ENCODE peak calls at places on chromosomes 5 and 9, in six cellular contexts. Z is IMR-90, H is neuronal stem cell, E is mesenchymal stem cell, U is H1, D is H9. K is an unnamed sample.

GRCh38 chr5:169905017-169905416 is 75.3 kb downstream of the INSYN2B start:
- DNase-seq in U (no peak), D (no peak), E (no peak), Z (no peak), H (no peak), K (no peak)

GRCh38 chr5:91419571-91420537 is 36.7 kb upstream of the ARRDC3 start:
- DNase-seq in Z (peak), H (peak), D (peak), U (no peak), E (peak), K (peak)

GRCh38 chr9:4530375-4530774 is 40.1 kb downstream of the SLC1A1 start:
- DNase-seq in E (peak), U (no peak), D (no peak), Z (no peak), H (no peak), K (no peak)

GRCh38 chr9:2159521-2160417 is 144.6 kb downstream of the SMARCA2 start:
- DNase-seq in Z (peak), U (no peak), H (no peak), D (no peak), E (peak), K (no peak)

GRCh38 chr9:135085830-135086546 is 1.5 kb upstream of the OLFM1 start:
- DNase-seq in D (peak), Z (peak), H (peak), E (peak), U (peak), K (peak)

GRCh38 chr5:176810084-176810597 is at the start of gene UNC5A:
- DNase-seq in Z (peak), H (peak), U (no peak), E (peak), D (peak), K (peak)

GRCh38 chr5:77952811-77953210 is 176.7 kb upstream of the TBCA start:
- DNase-seq in D (no peak), Z (peak), U (no peak), H (no peak), E (no peak), K (no peak)

GRCh38 chr5:14332746-14333145 is 189.6 kb downstream of the TRIO start:
- DNase-seq in U (no peak), Z (no peak), H (no peak), D (no peak), E (no peak), K (no peak)

GRCh38 chr9:124765439-124765835 is 5.7 kb downstream of the NR6A1 start:
- DNase-seq in D (no peak), H (no peak), E (no peak), Z (no peak), U (no peak), K (no peak)

GRCh38 chr5:112951124-112951702 is 25.4 kb upstream of the DCP2 start:
- DNase-seq in H (no peak), E (no peak), U (no peak), D (no peak), Z (no peak), K (peak)

GRCh38 chr9:76878933-76879332 is 27.0 kb downstream of the PRUNE2 start:
- DNase-seq in D (no peak), E (peak), H (no peak), U (no peak), Z (no peak), K (no peak)

GRCh38 chr5:155148694-155149093 is 135.1 kb downstream of the KIF4B start:
- DNase-seq in U (no peak), H (no peak), Z (no peak), E (no peak), D (no peak), K (no peak)

GRCh38 chr9:108162664-108163063 is 673.1 kb upstream of the KLF4 start:
- DNase-seq in U (no peak), Z (peak), D (no peak), H (no peak), E (peak), K (no peak)

GRCh38 chr9:7560669-7561305 is 238.8 kb downstream of the DMAC1 start:
- DNase-seq in H (no peak), E (no peak), Z (no peak), U (no peak), D (no peak), K (no peak)

GRCh38 chr5:159017787-159018186 is 81.9 kb downstream of the EBF1 start:
- DNase-seq in H (no peak), E (peak), Z (peak), U (peak), D (peak), K (no peak)

GRCh38 chr9:74498616-74499095 is 1.5 kb downstream of the RORB start:
- DNase-seq in H (peak), U (no peak), D (peak), E (no peak), Z (no peak), K (no peak)

GRCh38 chr5:8961956-8962355 is 583.9 kb downstream of the SEMA5A start:
- DNase-seq in U (no peak), E (no peak), D (no peak), Z (peak), H (no peak), K (no peak)

GRCh38 chr9:127214421-127215265 is 49.9 kb upstream of the GARNL3 start:
- DNase-seq in Z (peak), U (no peak), D (peak), H (peak), E (peak), K (peak)

GRCh38 chr5:80784451-80784850 is 129.7 kb upstream of the DHFR start:
- DNase-seq in D (no peak), Z (no peak), U (no peak), E (no peak), H (no peak), K (no peak)

GRCh38 chr5:73204302-73204701 is 31.3 kb downstream of the TMEM174 start:
- DNase-seq in Z (no peak), E (no peak), H (no peak), U (no peak), D (no peak), K (no peak)
- H4K91ac ChIP-seq in Z (no peak), E (no peak), H (no peak), U (no peak), D (no peak), K (no peak)

GRCh38 chr5:135739383-135739961 is 95.0 kb upstream of the SLC25A48 start:
- DNase-seq in E (peak), H (no peak), U (no peak), D (peak), Z (no peak), K (no peak)
- H4K91ac ChIP-seq in E (no peak), H (no peak), U (no peak), D (no peak), Z (no peak), K (no peak)

GRCh38 chr5:131198625-131199024 is 27.9 kb downstream of the LYRM7 start:
- DNase-seq in H (no peak), U (no peak), D (no peak), E (no peak), Z (peak), K (no peak)

GRCh38 chr5:131195696-131196095 is 25.0 kb downstream of the LYRM7 start:
- DNase-seq in D (no peak), H (no peak), U (no peak), Z (no peak), E (no peak), K (no peak)

GRCh38 chr5:131196331-131196730 is 25.6 kb downstream of the LYRM7 start:
- DNase-seq in D (no peak), E (no peak), Z (peak), H (no peak), U (no peak), K (no peak)

GRCh38 chr5:131193106-131193505 is 22.4 kb downstream of the LYRM7 start:
- DNase-seq in E (peak), Z (peak), D (no peak), H (no peak), U (no peak), K (no peak)

DNA sequence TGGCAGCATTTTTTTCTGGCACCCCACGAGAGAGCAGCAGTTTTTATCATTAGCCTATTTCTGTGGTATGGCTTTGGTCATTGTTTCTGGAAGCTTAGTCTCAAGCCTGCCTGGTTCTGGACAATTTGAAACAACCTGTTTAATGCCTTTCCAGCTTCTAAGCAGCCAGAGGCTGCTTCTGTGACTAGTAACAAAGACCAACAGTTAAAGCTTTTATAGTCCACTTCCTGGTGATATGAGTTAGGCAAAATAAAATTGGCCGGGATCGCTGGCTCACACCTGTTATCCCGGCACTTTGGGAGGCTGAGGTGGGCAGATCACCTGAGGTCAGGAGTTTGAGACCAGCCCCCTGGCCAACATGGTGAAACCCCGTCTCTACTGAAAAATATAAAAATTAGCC is 24.0 kb downstream of the LYRM7 start:
- DNase-seq in U (no peak), E (no peak), Z (no peak), H (no peak), D (no peak), K (no peak)
- H4K91ac ChIP-seq in U (no peak), E (no peak), Z (no peak), H (no peak), D (no peak), K (no peak)

GRCh38 chr5:102570747-102571146 is 71.9 kb upstream of the SLCO6A1 start:
- DNase-seq in Z (no peak), U (no peak), E (no peak), D (no peak), H (no peak), K (no peak)
- H4K91ac ChIP-seq in Z (no peak), U (no peak), E (no peak), D (no peak), H (no peak), K (no peak)

DNA sequence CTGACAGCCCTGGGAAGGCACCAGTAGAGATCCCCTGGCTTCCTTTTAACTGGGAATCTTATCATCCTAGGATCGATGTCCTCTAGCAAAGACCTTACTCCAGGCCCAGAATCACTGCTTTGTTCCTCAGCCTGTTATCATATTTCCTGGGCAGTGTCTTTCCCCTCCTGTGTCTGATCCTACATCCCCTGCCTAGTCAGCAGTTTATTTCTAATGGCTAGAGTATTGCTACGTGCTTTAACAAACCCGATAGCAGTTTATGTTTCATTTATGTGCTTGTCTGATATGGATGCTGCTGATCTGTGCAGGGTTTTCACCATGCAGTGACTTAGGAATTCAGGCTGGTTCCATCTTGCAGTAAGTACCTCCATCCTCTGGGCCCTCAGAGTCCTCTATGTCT is 20.9 kb upstream of the BARX1 start:
- DNase-seq in Z (no peak), H (no peak), U (no peak), E (no peak), D (no peak), K (no peak)
- H4K91ac ChIP-seq in Z (no peak), H (no peak), U (no peak), E (no peak), D (no peak), K (no peak)

DNA sequence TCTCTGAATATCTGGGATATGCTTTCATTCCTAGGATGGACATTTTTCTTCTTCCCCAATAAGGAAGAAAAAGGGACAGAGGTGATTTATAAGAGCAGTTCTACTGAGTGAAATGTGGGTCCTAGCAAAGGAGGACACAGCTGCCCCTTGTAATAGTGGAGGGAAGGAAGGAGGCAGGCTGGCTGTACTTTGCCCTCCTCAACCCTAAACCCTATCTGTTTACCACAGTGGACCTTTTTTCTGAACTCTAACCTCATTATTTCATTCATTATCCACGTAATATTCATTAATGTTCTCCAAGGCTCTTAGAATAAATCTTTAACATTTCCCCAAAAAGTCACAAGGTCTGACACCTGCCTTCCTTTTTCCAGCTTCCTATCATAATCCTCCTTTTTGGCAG is 37.8 kb downstream of the GHR start:
- DNase-seq in E (no peak), D (no peak), H (no peak), Z (no peak), U (no peak), K (no peak)
- H4K91ac ChIP-seq in E (no peak), D (no peak), H (no peak), Z (no peak), U (no peak), K (no peak)

GRCh38 chr9:120214331-120214730 is 365.6 kb downstream of the CDK5RAP2 start:
- DNase-seq in Z (no peak), U (no peak), H (no peak), E (no peak), D (no peak), K (no peak)
- H4K91ac ChIP-seq in Z (no peak), U (no peak), H (no peak), E (no peak), D (no peak), K (no peak)